ENCODE peak calls at places on chromosomes 7 and 10, in ten cellular contexts. Q, V, S, C, L, O, R, M, A and T are unnamed samples.

GRCh38 chr10:126375299-126375698 is 13.0 kb downstream of the ADAM12 start:
- DNase-seq in M (no peak), Q (no peak), C (no peak), O (no peak), S (no peak), V (no peak), L (no peak), A (no peak), R (no peak), T (no peak)

GRCh38 chr7:30193333-30193943 is 58.7 kb downstream of the MTURN start:
- DNase-seq in A (no peak), S (no peak), L (no peak), M (no peak), O (no peak), C (no peak), V (no peak), R (no peak), Q (no peak), T (no peak)

GRCh38 chr7:30285067-30285530 is 702 bp downstream of the ZNRF2 start:
- DNase-seq in Q (no peak), L (peak; percentile 56), M (no peak), A (peak; percentile 93), O (no peak), V (no peak), S (peak; percentile 59), R (no peak), C (no peak), T (peak; percentile 80)

GRCh38 chr7:26858735-26859134 is 5.7 kb downstream of the SKAP2 start:
- DNase-seq in L (no peak), S (no peak), Q (no peak), A (no peak), V (no peak), O (no peak), R (no peak), C (peak; percentile 60), M (no peak), T (no peak)

GRCh38 chr7:33933611-33934281 is 28.4 kb downstream of the BMPER start:
- DNase-seq in V (no peak), R (no peak), L (no peak), M (peak; percentile 30), A (no peak), C (peak; percentile 85), S (no peak), O (no peak), Q (no peak), T (no peak)

GRCh38 chr7:30281263-30281662 is 3.1 kb upstream of the ZNRF2 start:
- DNase-seq in S (no peak), C (no peak), L (no peak), M (no peak), A (no peak), O (no peak), V (no peak), Q (no peak), R (no peak), T (no peak)

GRCh38 chr7:80851896-80852476 is 66.9 kb downstream of the SEMA3C start:
- DNase-seq in S (no peak), L (no peak), V (no peak), A (no peak), Q (no peak), M (peak; percentile 72), O (no peak), C (peak; percentile 57), R (no peak), T (no peak)

GRCh38 chr7:155464948-155465739 is 7.2 kb downstream of the EN2 start:
- DNase-seq in C (no peak), R (no peak), V (no peak), S (no peak), M (no peak), L (no peak), Q (no peak), O (no peak), A (peak; percentile 56), T (no peak)

GRCh38 chr10:29245476-29245875 is 43.4 kb upstream of the LYZL1 start:
- DNase-seq in C (no peak), V (no peak), A (no peak), R (no peak), M (no peak), O (no peak), S (peak; percentile 30), Q (no peak), L (no peak), T (peak; percentile 81)

GRCh38 chr7:8923164-8923806 is 489.9 kb downstream of the NXPH1 start:
- DNase-seq in Q (no peak), S (no peak), V (no peak), O (no peak), R (no peak), C (no peak), L (no peak), M (no peak), A (no peak), T (no peak)

DNA sequence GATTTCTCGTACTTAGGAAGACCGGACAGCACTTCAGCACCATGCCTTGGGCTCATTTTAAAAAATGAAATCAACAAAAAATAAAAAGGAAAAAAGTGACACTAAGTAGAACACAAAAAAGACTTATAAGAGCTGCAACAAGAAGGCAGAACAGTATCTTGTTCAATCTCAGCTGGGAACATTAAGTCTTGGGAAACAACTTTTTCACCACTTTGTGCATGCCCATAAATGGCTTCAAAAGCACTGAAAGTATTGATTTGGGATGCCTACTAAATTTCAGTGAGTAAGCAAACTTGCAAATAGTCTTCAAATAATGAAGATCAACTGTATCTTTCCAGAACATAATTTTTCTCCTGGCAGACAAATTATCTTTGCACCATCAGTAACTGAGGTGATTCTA is 489.3 kb downstream of the NXPH1 start:
- DNase-seq in L (no peak), Q (no peak), C (no peak), V (no peak), R (no peak), S (no peak), A (no peak), M (no peak), O (no peak), T (no peak)
- H3K4me1 ChIP-seq in L (no peaks in the 10 kb centered on the region), Q (no peaks in the 10 kb centered on the region), C (no peaks in the 10 kb centered on the region), V (no peaks in the 10 kb centered on the region), R (no peaks in the 10 kb centered on the region), S (no peaks in the 10 kb centered on the region), A (no peaks in the 10 kb centered on the region), M (no peaks in the 10 kb centered on the region), O (no peaks in the 10 kb centered on the region), T (no peaks in the 10 kb centered on the region)

GRCh38 chr10:113236998-113237397 is 287.0 kb downstream of the TCF7L2 start:
- DNase-seq in L (no peak), Q (no peak), S (no peak), V (no peak), C (no peak), O (no peak), A (no peak), M (no peak), R (no peak), T (no peak)

GRCh38 chr10:113230018-113230610 is 280.1 kb downstream of the TCF7L2 start:
- DNase-seq in V (no peak), O (no peak), L (no peak), S (no peak), M (no peak), R (peak; percentile 22), C (no peak), Q (no peak), A (no peak), T (no peak)

GRCh38 chr10:113235505-113235904 is 285.5 kb downstream of the TCF7L2 start:
- DNase-seq in O (no peak), R (no peak), C (no peak), Q (no peak), M (no peak), A (no peak), L (no peak), S (no peak), V (no peak), T (no peak)

GRCh38 chr10:113228570-113228969 is 278.5 kb downstream of the TCF7L2 start:
- DNase-seq in R (no peak), A (no peak), L (no peak), S (no peak), M (no peak), Q (no peak), C (no peak), V (no peak), O (no peak), T (no peak)

DNA sequence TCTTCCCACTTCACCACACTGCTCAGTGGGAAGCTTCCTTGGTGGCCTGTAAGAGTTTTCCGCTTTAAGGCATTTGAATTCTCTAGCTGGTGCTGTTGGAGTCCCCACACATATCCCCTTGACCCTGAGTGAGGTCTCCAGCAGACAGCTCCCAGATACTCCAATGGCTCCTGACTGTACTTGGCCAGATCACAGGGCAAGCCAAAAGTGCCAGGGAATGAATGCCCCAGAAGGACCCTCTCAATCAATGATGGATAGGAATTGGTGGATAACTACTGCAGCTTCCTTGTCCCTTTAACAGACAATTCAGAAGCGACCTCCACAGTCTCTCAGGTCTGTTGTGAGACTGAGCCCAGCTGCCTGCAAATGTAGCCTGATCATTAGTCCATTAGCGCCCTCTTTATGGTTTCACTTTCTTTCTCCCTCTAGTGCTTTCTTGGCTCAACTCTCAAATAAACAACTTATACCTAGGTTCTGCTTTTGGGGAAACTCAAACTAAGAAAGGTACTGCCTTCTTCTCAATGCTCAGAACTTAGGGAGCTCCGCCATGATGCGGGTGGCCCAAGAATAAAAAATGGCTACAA is 283.0 kb downstream of the TCF7L2 start:
- DNase-seq in S (no peak), C (no peak), M (no peak), L (no peak), R (peak; percentile 10), Q (no peak), O (no peak), A (no peak), V (no peak), T (no peak)
- H3K27ac ChIP-seq in S (no peak overlapping the region), C (no peak overlapping the region), M (no peak overlapping the region), L (no peak overlapping the region), R (no peak overlapping the region), Q (no peak overlapping the region), O (no peak overlapping the region), A (no peak overlapping the region), V (no peak overlapping the region), T (no peak overlapping the region)

DNA sequence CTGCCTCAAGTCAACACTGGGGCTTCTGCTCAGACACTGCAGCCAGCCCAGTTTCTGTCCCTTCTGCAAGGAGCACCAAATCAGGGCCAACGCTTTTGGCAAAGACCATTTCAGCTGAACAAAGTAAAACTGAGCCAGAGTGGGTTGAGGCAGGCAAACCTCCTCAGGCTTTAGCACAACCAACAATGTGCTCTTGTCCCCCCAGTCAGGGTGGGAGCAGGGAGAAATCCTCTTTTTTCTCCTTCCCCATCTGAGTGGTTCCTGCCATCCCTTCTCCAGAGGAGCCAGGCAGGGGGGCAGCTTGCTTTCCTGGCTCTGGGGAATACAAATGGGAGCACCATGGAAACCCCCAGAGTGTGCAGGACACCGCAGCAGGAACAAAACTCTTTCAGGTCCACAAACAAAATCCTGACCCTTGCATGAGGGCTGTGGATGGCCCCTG is 14.3 kb downstream of the CAMK2G start:
- DNase-seq in M (no peak), L (no peak), Q (no peak), V (no peak), R (no peak), S (no peak), A (no peak), O (no peak), C (no peak), T (no peak)
- H3K4me1 ChIP-seq in M (peaks cover 26% of the 10 kb centered on the region), L (peaks cover 56% of the 10 kb centered on the region), Q (no peaks in the 10 kb centered on the region), V (peaks cover 4% of the 10 kb centered on the region), R (no peaks in the 10 kb centered on the region), S (no peaks in the 10 kb centered on the region), A (peaks cover 68% of the 10 kb centered on the region), O (no peaks in the 10 kb centered on the region), C (no peaks in the 10 kb centered on the region), T (no peaks in the 10 kb centered on the region)

DNA sequence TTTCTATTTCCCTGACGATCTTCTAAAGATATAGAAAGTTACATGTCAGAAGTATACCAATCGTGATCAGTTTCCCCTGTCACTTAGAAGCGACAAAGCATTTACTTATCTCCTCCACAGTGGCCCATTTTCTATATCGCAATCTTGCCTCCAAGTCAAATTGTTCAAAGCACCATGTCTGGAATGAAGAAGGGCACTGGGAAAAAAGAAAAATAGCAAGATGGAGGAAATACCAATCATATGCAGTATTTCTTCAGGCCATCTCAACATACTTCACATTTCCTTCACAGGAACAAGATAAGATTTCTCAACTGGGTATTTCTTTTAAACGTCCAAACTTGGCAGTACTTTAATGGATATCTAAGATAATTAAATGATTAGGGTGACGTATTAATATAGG is 63.3 kb upstream of the IL6 start:
- DNase-seq in V (no peak), M (no peak), R (no peak), O (no peak), A (no peak), C (no peak), Q (no peak), S (no peak), L (no peak), T (no peak)
- H3K27ac ChIP-seq in V (no peak overlapping the region), M (peak overlapping the region; percentile 6), R (no peak overlapping the region), O (no peak overlapping the region), A (no peak overlapping the region), C (no peak overlapping the region), Q (no peak overlapping the region), S (no peak overlapping the region), L (no peak overlapping the region), T (no peak overlapping the region)